ENCODE peak calls at places on chromosomes 1 and 21, in five cellular contexts. W, T, E, I and G are unnamed samples.
A peak's percentile ranks its signal among the peaks of the same experiment; 100 is the strongest.

GRCh38 chr1:225813250-225813964 is 3.5 kb downstream of the EPHX1 start:
- DNase-seq in W (peak; percentile 34), T (peak; percentile 42), E (no peak), I (no peak), G (no peak)

GRCh38 chr1:20194770-20195463 is 8.6 kb upstream of the PLA2G2C start:
- DNase-seq in W (peak; percentile 80), T (peak; percentile 81), E (peak; percentile 13), I (no peak), G (peak; percentile 45)

GRCh38 chr21:44333701-44334636 is 5.2 kb downstream of the CFAP410 start:
- DNase-seq in W (no peak), T (no peak), E (no peak), I (no peak), G (no peak)

GRCh38 chr1:15436881-15437449 is 1.3 kb upstream of the CTRC start:
- DNase-seq in W (no peak), T (no peak), E (no peak), I (no peak), G (no peak)

GRCh38 chr1:43938892-43939587 is 5.4 kb downstream of the ARTN start:
- DNase-seq in W (peak; percentile 46), T (no peak), E (no peak), I (no peak), G (no peak)

GRCh38 chr1:237670296-237670695 is 220.4 kb downstream of the ZP4 start:
- DNase-seq in W (no peak), T (no peak), E (no peak), I (no peak), G (no peak)

GRCh38 chr1:228156518-228156875 is 6.8 kb downstream of the GJC2 start:
- DNase-seq in W (no peak), T (no peak), E (no peak), I (no peak), G (no peak)

GRCh38 chr1:197618065-197618464 is 157.2 kb downstream of the DENND1B start:
- DNase-seq in W (no peak), T (no peak), E (no peak), I (no peak), G (no peak)

GRCh38 chr1:36172983-36173382 is 17.0 kb downstream of the MAP7D1 start:
- DNase-seq in W (no peak), T (no peak), E (no peak), I (no peak), G (no peak)

GRCh38 chr1:203278087-203278884 is 27.0 kb upstream of the BTG2 start:
- DNase-seq in W (peak; percentile 49), T (peak; percentile 81), E (no peak), I (no peak), G (peak; percentile 91)

GRCh38 chr1:244397086-244397485 is 54.6 kb downstream of the ADSS2 start:
- DNase-seq in W (no peak), T (no peak), E (no peak), I (no peak), G (no peak)

GRCh38 chr1:235943581-235944114 is 76.9 kb upstream of the LYST start:
- DNase-seq in W (no peak), T (no peak), E (no peak), I (no peak), G (no peak)

GRCh38 chr1:27428316-27429028 is 36.0 kb downstream of the GPR3 start:
- DNase-seq in W (peak; percentile 51), T (no peak), E (no peak), I (no peak), G (peak; percentile 59)

GRCh38 chr1:207798847-207799246 is 47.0 kb downstream of the CD46 start:
- DNase-seq in W (no peak), T (no peak), E (no peak), I (no peak), G (no peak)

GRCh38 chr1:218412181-218412580 is 67.0 kb downstream of the TGFB2 start:
- DNase-seq in W (no peak), T (no peak), E (no peak), I (no peak), G (no peak)

GRCh38 chr1:16076871-16077250 is 3.4 kb upstream of the FAM131C start:
- DNase-seq in W (no peak), T (no peak), E (no peak), I (no peak), G (no peak)

GRCh38 chr1:108079550-108079949 is 114.6 kb upstream of the VAV3 start:
- DNase-seq in W (peak; percentile 18), T (no peak), E (no peak), I (no peak), G (no peak)

GRCh38 chr1:204466416-204467405 is 27.9 kb downstream of the PIK3C2B start:
- DNase-seq in W (no peak), T (no peak), E (no peak), I (no peak), G (no peak)

GRCh38 chr1:202713110-202713509 is 2.9 kb upstream of the SYT2 start:
- DNase-seq in W (no peak), T (no peak), E (no peak), I (no peak), G (no peak)

DNA sequence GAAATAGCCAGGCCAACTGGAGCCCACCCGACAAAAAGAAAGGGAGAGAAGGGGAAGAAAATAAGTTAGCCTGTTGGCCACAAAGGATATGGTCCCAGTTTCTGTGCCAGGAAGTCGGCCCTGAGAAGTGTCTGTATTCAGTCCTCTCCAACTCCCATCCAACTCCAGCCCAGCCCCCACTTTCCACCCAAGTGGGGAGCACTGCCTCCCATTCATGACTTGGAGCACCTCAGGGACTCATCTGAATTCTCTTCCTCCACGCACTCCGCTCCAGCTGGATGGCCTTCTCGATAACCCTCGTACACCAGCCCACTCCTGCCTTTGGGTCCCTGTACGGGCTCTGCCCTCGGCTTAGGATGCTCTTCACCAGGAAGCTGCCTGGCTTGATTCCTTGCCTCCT is 2.0 kb upstream of the WNT2B start:
- DNase-seq in W (no peak), T (no peak), E (no peak), I (no peak), G (no peak)
- H3K27me3 ChIP-seq in W (peaks cover 99% of the 10 kb centered on the region), T (peaks cover 55% of the 10 kb centered on the region), E (peaks cover 5% of the 10 kb centered on the region), I (peaks cover 40% of the 10 kb centered on the region), G (no peaks in the 10 kb centered on the region)

DNA sequence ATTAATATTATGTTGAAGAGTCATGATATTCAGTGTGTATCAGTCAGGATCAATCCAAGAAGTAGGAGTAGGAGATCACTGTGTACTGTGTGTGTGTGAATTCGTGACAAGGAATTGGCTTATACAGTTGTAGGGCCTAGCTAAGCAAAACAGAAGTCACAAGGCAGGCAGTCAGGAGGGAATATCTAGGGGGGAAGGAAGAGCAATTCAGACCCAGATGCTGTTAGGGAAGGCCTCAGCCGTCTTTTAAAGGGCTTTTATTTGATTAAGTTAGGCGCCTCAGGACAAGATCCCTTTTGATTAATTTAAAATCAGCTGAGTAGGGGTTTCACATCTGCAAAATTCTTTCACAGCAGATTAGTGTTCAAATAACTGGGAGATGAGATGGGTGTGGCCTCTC is 47.3 kb downstream of the ALG6 start:
- DNase-seq in W (no peak), T (no peak), E (no peak), I (no peak), G (no peak)
- TF ChIP-seq POLR2AphosphoS5 in W (no peak), T (no peak), E (no peak), I (no peak), G (no peak)

GRCh38 chr1:60388092-60388987 is 314.8 kb upstream of the C1orf87 start:
- DNase-seq in W (no peak), T (no peak), E (no peak), I (no peak), G (no peak)
- H3K27me3 ChIP-seq in W (no peaks in the 10 kb centered on the region), T (no peaks in the 10 kb centered on the region), E (no peaks in the 10 kb centered on the region), I (no peaks in the 10 kb centered on the region), G (no peaks in the 10 kb centered on the region)

GRCh38 chr1:33327587-33328325 is 6.9 kb upstream of the A3GALT2 start:
- DNase-seq in W (no peak), T (peak; percentile 69), E (no peak), I (no peak), G (no peak)
- TF ChIP-seq POLR2AphosphoS5 in W (no peak), T (no peak), E (no peak), I (no peak), G (no peak)

GRCh38 chr1:98053471-98054366 is 132.9 kb upstream of the DPYD start:
- DNase-seq in W (peak; percentile 88), T (peak; percentile 55), E (no peak), I (peak; percentile 80), G (no peak)

GRCh38 chr1:98048234-98048633 is 127.4 kb upstream of the DPYD start:
- DNase-seq in W (peak; percentile 90), T (peak; percentile 77), E (no peak), I (peak; percentile 56), G (peak; percentile 35)

GRCh38 chr1:98049370-98050115 is 128.7 kb upstream of the DPYD start:
- DNase-seq in W (peak; percentile 51), T (peak; percentile 24), E (no peak), I (no peak), G (no peak)

GRCh38 chr1:98054367-98054701 is 133.5 kb upstream of the DPYD start:
- DNase-seq in W (no peak), T (no peak), E (no peak), I (no peak), G (no peak)

GRCh38 chr1:98051065-98051675 is 130.3 kb upstream of the DPYD start:
- DNase-seq in W (peak; percentile 82), T (peak; percentile 72), E (peak; percentile 21), I (no peak), G (peak; percentile 62)
- H3K27me3 ChIP-seq in W (peaks cover 84% of the 10 kb centered on the region), T (peaks cover 50% of the 10 kb centered on the region), E (peaks cover 3% of the 10 kb centered on the region), I (peaks cover 19% of the 10 kb centered on the region), G (peaks cover 38% of the 10 kb centered on the region)

GRCh38 chr1:112646225-112646624 is 26.6 kb downstream of the CAPZA1 start:
- DNase-seq in W (no peak), T (no peak), E (no peak), I (no peak), G (no peak)
- TF ChIP-seq POLR2AphosphoS5 in W (no peak), T (no peak), E (no peak), I (no peak), G (no peak)

DNA sequence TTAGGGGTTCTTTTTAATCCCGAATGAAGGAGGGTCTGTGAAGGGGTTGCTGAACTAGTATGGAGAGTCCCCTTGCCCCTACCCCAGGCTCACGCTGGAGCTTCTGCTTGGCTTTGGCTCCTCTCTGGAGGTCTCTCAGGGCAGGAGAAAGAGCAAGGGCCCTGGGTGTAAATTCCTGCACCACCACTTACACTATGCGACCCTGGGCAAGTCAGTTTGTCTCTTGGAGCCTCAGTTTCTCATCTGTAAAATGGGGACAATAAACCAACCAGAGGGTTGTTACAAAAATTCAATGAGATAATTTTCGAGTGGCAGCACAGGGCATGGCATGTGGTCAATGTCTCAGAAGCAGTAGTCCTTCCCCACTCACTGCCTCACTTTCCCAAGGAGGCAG is 11.4 kb downstream of the FOXO6 start:
- DNase-seq in W (no peak), T (no peak), E (no peak), I (no peak), G (no peak)
- H3K27me3 ChIP-seq in W (peaks cover 21% of the 10 kb centered on the region), T (peaks cover 5% of the 10 kb centered on the region), E (no peaks in the 10 kb centered on the region), I (no peaks in the 10 kb centered on the region), G (no peaks in the 10 kb centered on the region)

GRCh38 chr1:221741971-221742554 is at the start of gene DUSP10:
- DNase-seq in W (peak; percentile 100), T (peak; percentile 99), E (peak; percentile 97), I (peak; percentile 97), G (peak; percentile 100)
- TF ChIP-seq POLR2AphosphoS5 in W (peak; percentile 51), T (peak; percentile 97), E (peak; percentile 95), I (peak; percentile 24), G (peak; percentile 89)